ENCODE peak calls at places on chromosomes 11 and 22, in six cellular contexts. G is stomach, U is brain microvascular endothelial cell, L is Calu3, A is heart left ventricle, K is Panc1. F is an unnamed sample.

GRCh38 chr11:132744771-132745170 is 787.5 kb downstream of the OPCML start:
- DNase-seq in L (no peak), U (peak), K (no peak), A (no peak), G (no peak), F (no peak)

GRCh38 chr22:20549232-20549841 is 41.9 kb downstream of the MED15 start:
- DNase-seq in U (no peak), K (no peak), G (no peak), A (no peak), L (no peak), F (no peak)

GRCh38 chr11:61071208-61071681 is 31.0 kb upstream of the CD5 start:
- DNase-seq in K (no peak), L (no peak), A (no peak), G (no peak), U (no peak), F (no peak)

GRCh38 chr22:44815099-44816070 is 63.0 kb downstream of the ARHGAP8 start:
- DNase-seq in G (no peak), A (peak), L (no peak), K (no peak), U (no peak), F (no peak)

GRCh38 chr11:114095899-114096298 is 36.4 kb downstream of the ZBTB16 start:
- DNase-seq in K (no peak), G (no peak), L (no peak), A (no peak), U (no peak), F (no peak)

GRCh38 chr11:78821371-78822306 is 247.0 kb upstream of the NARS2 start:
- DNase-seq in U (no peak), K (peak), L (no peak), G (no peak), A (no peak), F (no peak)

GRCh38 chr22:30858976-30859713 is 109.4 kb downstream of the MORC2 start:
- DNase-seq in L (no peak), K (no peak), G (peak), A (no peak), U (no peak), F (no peak)

GRCh38 chr11:61587541-61587941 is 6.7 kb upstream of the SYT7 start:
- DNase-seq in G (peak), U (no peak), A (peak), K (no peak), L (peak), F (peak)

GRCh38 chr11:86800076-86800955 is at the start of gene PRSS23:
- DNase-seq in A (peak), G (peak), K (no peak), L (peak), U (no peak), F (peak)

GRCh38 chr11:7422544-7423331 is 62.6 kb upstream of the OLFML1 start:
- DNase-seq in K (no peak), A (no peak), G (no peak), L (no peak), U (no peak), F (no peak)

GRCh38 chr11:81963018-81963417 is 770.6 kb downstream of the FAM181B start:
- DNase-seq in G (no peak), L (no peak), A (no peak), K (no peak), U (no peak), F (no peak)

GRCh38 chr11:70768346-70769095 is 370.2 kb downstream of the CTTN start:
- DNase-seq in K (no peak), L (no peak), A (no peak), U (no peak), G (no peak), F (no peak)

GRCh38 chr11:113935858-113936257 is 31.3 kb downstream of the HTR3B start:
- DNase-seq in K (no peak), A (no peak), L (no peak), U (no peak), G (no peak), F (no peak)

GRCh38 chr11:8098879-8099278 is 17.9 kb downstream of the TUB start:
- DNase-seq in G (peak), U (peak), K (no peak), A (no peak), L (no peak), F (no peak)

GRCh38 chr22:19631899-19632670 is 82.2 kb upstream of the SEPTIN5 start:
- DNase-seq in A (no peak), G (no peak), U (peak), L (peak), K (no peak), F (peak)

GRCh38 chr11:1121343-1122331 is 36.1 kb upstream of the MUC5AC start:
- DNase-seq in U (no peak), K (no peak), A (no peak), G (peak), L (peak), F (no peak)

GRCh38 chr11:199004-199581 is 6.2 kb downstream of the SCGB1C1 start:
- DNase-seq in G (peak), A (no peak), K (no peak), L (no peak), U (no peak), F (no peak)

GRCh38 chr11:125429174-125429707 is 66.8 kb downstream of the FEZ1 start:
- DNase-seq in G (peak), L (peak), A (peak), U (peak), K (no peak), F (peak)

GRCh38 chr11:14519692-14520085 is 497 bp downstream of the PSMA1 start:
- DNase-seq in L (no peak), U (peak), G (no peak), A (no peak), K (no peak), F (no peak)

GRCh38 chr11:2483426-2483825 is 38.6 kb downstream of the KCNQ1 start:
- DNase-seq in L (no peak), A (no peak), U (no peak), K (no peak), G (peak), F (no peak)

GRCh38 chr22:47390026-47390970 is 627.8 kb downstream of the TBC1D22A start:
- DNase-seq in U (no peak), G (no peak), K (no peak), A (no peak), L (no peak), F (no peak)

GRCh38 chr11:128563942-128564641 is 23.3 kb downstream of the ETS1 start:
- DNase-seq in A (no peak), L (no peak), K (no peak), G (no peak), U (no peak), F (no peak)

GRCh38 chr22:35681454-35682050 is 33.3 kb downstream of the APOL6 start:
- DNase-seq in K (no peak), L (no peak), G (no peak), A (no peak), U (no peak), F (no peak)

GRCh38 chr11:111469200-111469599 is 43.0 kb downstream of the BTG4 start:
- DNase-seq in A (no peak), L (no peak), G (no peak), K (no peak), U (peak), F (no peak)

GRCh38 chr11:47242596-47243192 is 5.9 kb downstream of the ACP2 start:
- DNase-seq in L (no peak), A (no peak), G (no peak), K (no peak), U (no peak), F (no peak)

GRCh38 chr11:73463359-73463758 is 87.2 kb downstream of the RELT start:
- DNase-seq in L (no peak), U (peak), A (no peak), K (no peak), G (no peak), F (no peak)

GRCh38 chr11:82536706-82537105 is 197.0 kb downstream of the FAM181B start:
- DNase-seq in G (no peak), U (no peak), A (no peak), L (no peak), K (no peak), F (no peak)

GRCh38 chr11:130583866-130584265 is 135.4 kb downstream of the ADAMTS15 start:
- DNase-seq in K (no peak), G (no peak), A (no peak), L (no peak), U (no peak), F (no peak)

GRCh38 chr11:110463153-110463552 is 33.4 kb downstream of the FDX1 start:
- DNase-seq in A (peak), G (peak), L (peak), K (no peak), U (peak), F (peak)

GRCh38 chr11:108568183-108568858 is 25.2 kb downstream of the EXPH5 start:
- DNase-seq in G (peak), A (no peak), U (no peak), K (no peak), L (no peak), F (no peak)

GRCh38 chr11:131767421-131767820 is 397.0 kb downstream of the NTM start:
- DNase-seq in U (peak), A (no peak), L (no peak), K (no peak), G (no peak), F (no peak)

GRCh38 chr11:60756307-60757032 is at the start of gene MS4A15:
- DNase-seq in U (no peak), L (peak), A (no peak), K (no peak), G (no peak), F (no peak)

GRCh38 chr11:1228921-1229451 is 6.1 kb downstream of the MUC5B start:
- DNase-seq in A (peak), G (no peak), K (no peak), U (no peak), L (no peak), F (peak)

GRCh38 chr11:107467754-107468153 is 10.1 kb upstream of the CWF19L2 start:
- DNase-seq in A (no peak), K (no peak), U (no peak), G (no peak), L (no peak), F (no peak)

GRCh38 chr22:29503811-29504372 is 23.9 kb downstream of the NEFH start:
- DNase-seq in L (no peak), K (no peak), A (peak), U (peak), G (no peak), F (no peak)

GRCh38 chr11:58776891-58777451 is 45.2 kb upstream of the GLYAT start:
- DNase-seq in K (no peak), U (no peak), L (no peak), G (no peak), A (no peak), F (no peak)

GRCh38 chr11:18650859-18651557 is 16.9 kb upstream of the SPTY2D1 start:
- DNase-seq in A (peak), K (no peak), G (peak), L (peak), U (peak), F (no peak)

GRCh38 chr11:18270102-18270501 is 4.0 kb downstream of the SAA1 start:
- DNase-seq in G (no peak), K (no peak), A (no peak), L (no peak), U (no peak), F (no peak)

GRCh38 chr11:112961751-112962747 is 829 bp downstream of the NCAM1 start:
- DNase-seq in A (peak), U (no peak), L (no peak), K (no peak), G (no peak), F (peak)

GRCh38 chr11:31240340-31240904 is 129.1 kb downstream of the DCDC1 start:
- DNase-seq in A (no peak), L (peak), U (peak), K (peak), G (no peak), F (peak)

DNA sequence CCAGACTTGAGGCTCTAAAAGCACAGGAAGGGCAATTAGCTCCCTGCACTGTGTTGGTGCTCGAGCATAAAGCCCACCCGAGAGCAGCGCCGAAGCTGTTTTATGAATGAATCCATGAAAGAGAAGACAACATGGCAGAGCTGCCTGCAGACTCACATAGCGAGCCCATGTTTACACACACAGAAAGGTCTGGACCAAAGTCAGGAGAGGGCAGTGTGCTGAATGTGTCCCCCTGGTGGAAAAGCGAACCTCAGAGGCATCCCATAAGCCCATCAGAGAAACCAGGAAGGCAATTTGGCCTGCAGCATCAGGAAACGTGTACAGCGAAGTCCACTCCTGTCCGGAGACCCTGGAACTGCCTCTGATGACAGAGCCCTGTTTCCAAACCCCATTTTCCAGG is 37.1 kb downstream of the CHRDL2 start:
- DNase-seq in G (no peak), L (no peak), U (no peak), A (no peak), K (no peak), F (no peak)
- TF ChIP-seq CTCF in G (no peak), L (no peak), U (peak), A (no peak), K (no peak), F (no peak)

GRCh38 chr22:42902875-42903510 is 45.9 kb upstream of the ARFGAP3 start:
- DNase-seq in U (no peak), A (no peak), G (no peak), L (no peak), K (no peak), F (no peak)
- TF ChIP-seq CTCF in U (peak), A (no peak), G (no peak), L (no peak), K (no peak), F (no peak)

GRCh38 chr22:39597236-39597869 is 26.8 kb downstream of the CACNA1I start:
- DNase-seq in L (no peak), G (no peak), U (no peak), A (no peak), K (no peak), F (no peak)

GRCh38 chr22:39596601-39597000 is 26.0 kb downstream of the CACNA1I start:
- DNase-seq in G (no peak), L (no peak), A (no peak), U (no peak), K (no peak), F (no peak)

GRCh38 chr22:39595622-39596182 is 25.1 kb downstream of the CACNA1I start:
- DNase-seq in U (no peak), A (no peak), G (no peak), L (no peak), K (no peak), F (no peak)

GRCh38 chr22:39600491-39601179 is 30.1 kb downstream of the CACNA1I start:
- DNase-seq in G (no peak), L (no peak), K (no peak), A (no peak), U (no peak), F (no peak)

GRCh38 chr22:39598017-39598965 is 27.7 kb downstream of the CACNA1I start:
- DNase-seq in U (no peak), A (no peak), L (peak), G (peak), K (no peak), F (peak)
- TF ChIP-seq CTCF in U (peak), A (no peak), L (no peak), G (no peak), K (no peak), F (no peak)

DNA sequence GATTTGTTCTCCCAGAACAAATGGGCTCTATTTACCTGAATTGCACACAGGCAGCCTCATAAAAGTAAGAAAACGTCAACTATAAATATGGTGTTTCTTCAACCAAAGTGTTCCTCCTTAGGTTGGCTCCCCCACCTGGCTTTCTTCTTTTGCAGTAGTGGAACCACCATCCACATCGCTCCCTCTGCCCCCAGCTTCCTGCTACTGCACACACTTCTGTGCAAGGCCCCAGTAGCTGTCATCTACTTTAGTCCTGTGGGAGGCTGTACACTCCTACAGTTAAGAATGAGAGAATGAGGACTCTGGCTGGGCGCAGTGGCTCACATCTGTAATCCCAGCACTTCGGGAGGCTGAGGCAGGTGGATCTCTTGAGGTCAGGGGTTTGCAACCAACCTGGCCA is 89.5 kb downstream of the BMAL1 start:
- DNase-seq in A (no peak), G (no peak), U (no peak), L (no peak), K (no peak), F (no peak)
- TF ChIP-seq CTCF in A (no peak), G (no peak), U (peak), L (no peak), K (no peak), F (no peak)

GRCh38 chr11:117068303-117068860 is 29.8 kb downstream of the SIK3 start:
- DNase-seq in A (no peak), K (no peak), U (no peak), L (no peak), G (no peak), F (no peak)
- TF ChIP-seq CTCF in A (no peak), K (no peak), U (no peak), L (no peak), G (no peak), F (no peak)

GRCh38 chr11:4697583-4697982 is at the start of gene OR51E2:
- DNase-seq in K (no peak), G (no peak), A (no peak), U (peak), L (no peak), F (no peak)
- TF ChIP-seq CTCF in K (no peak), G (no peak), A (no peak), U (peak), L (no peak), F (no peak)

DNA sequence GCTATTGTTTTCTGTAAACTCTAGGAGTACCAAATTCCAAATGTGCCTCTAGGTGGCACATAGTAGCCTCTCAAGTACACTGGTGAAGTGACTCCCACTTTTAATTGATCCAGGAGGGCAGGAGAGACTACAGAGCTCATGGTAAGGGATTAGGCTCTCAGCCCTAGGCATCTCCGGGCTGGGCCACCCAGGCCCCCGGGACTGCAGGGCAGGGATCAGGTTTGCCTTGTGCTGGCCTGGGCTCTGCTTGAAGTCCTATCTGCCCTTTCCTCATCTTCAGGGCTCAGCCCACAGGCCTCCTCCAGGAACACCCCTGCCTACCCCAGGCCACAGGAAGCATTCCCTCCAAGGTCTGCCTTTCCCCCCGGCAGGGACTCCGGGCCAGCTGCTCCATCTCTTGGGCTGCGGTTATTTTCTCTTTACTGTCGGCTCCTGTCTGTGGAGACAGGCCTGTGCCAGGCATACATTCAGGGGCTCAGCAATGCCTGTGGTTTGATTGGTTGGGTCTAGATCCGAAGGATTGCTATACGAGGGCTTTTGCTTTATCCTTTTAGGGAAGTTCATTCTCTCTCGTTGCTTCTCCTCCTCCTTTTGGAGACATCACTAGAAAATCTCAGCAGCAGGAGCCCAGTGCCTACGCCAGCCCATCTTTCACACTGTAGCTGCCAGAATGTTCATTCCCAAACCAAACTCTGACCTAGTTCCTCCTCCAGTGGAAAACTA is 32.8 kb downstream of the PARVA start:
- DNase-seq in G (no peak), L (no peak), U (no peak), A (no peak), K (no peak), F (no peak)
- TF ChIP-seq CTCF in G (no peak), L (peak), U (peak), A (no peak), K (peak), F (no peak)

GRCh38 chr22:48665286-48666010 is 1162.2 kb downstream of the BRD1 start:
- DNase-seq in G (no peak), U (no peak), A (no peak), K (no peak), L (no peak), F (no peak)

GRCh38 chr22:48661984-48662383 is 1165.7 kb downstream of the BRD1 start:
- DNase-seq in K (no peak), L (no peak), U (no peak), A (no peak), G (no peak), F (no peak)

GRCh38 chr22:48662476-48663150 is 1165.1 kb downstream of the BRD1 start:
- DNase-seq in L (no peak), K (no peak), U (no peak), A (no peak), G (no peak), F (peak)

GRCh38 chr22:48664586-48664985 is 1163.1 kb downstream of the BRD1 start:
- DNase-seq in U (no peak), G (no peak), A (no peak), L (no peak), K (no peak), F (no peak)

GRCh38 chr22:48663297-48663696 is 1164.4 kb downstream of the BRD1 start:
- DNase-seq in G (no peak), U (no peak), K (no peak), A (peak), L (no peak), F (no peak)
- TF ChIP-seq CTCF in G (no peak), U (peak), K (peak), A (no peak), L (peak), F (peak)

F was measured in nephron progenitor cell.